ENCODE peak calls at places on chromosomes 16 and 17, in eight cellular contexts. D is right atrium auricular region, I is left ventricle myocardium inferior, L is heart right ventricle, M is OCI-LY7, G is mammary epithelial cell, F is retinal pigment epithelial cell, O is A549. Z is an unnamed sample.

GRCh38 chr16:67672739-67673662 is 6.4 kb downstream of the C16orf86 start:
- DNase-seq in M (peak), G (peak), F (no peak), L (peak), D (peak), O (peak), I (peak), Z (no peak)

GRCh38 chr17:61463068-61463980 is 11.1 kb downstream of the TBX4 start:
- DNase-seq in L (no peak), M (no peak), F (no peak), G (no peak), O (no peak), I (no peak), D (no peak), Z (no peak)

GRCh38 chr17:4858880-4859260 is 25.7 kb downstream of the MINK1 start:
- DNase-seq in M (no peak), D (no peak), G (peak), I (peak), F (no peak), O (no peak), L (peak), Z (no peak)

GRCh38 chr16:51151435-51151950 is 423 bp upstream of the SALL1 start:
- DNase-seq in G (no peak), I (no peak), F (no peak), D (no peak), L (peak), O (no peak), M (no peak), Z (no peak)

GRCh38 chr17:19720631-19721426 is 4.4 kb upstream of the SLC47A2 start:
- DNase-seq in I (no peak), G (no peak), D (no peak), F (no peak), O (no peak), M (no peak), L (no peak), Z (peak)

GRCh38 chr16:84358601-84359295 is 9.6 kb upstream of the ATP2C2 start:
- DNase-seq in L (no peak), I (no peak), F (no peak), M (no peak), G (no peak), O (no peak), D (no peak), Z (peak)

GRCh38 chr17:77383613-77384608 is 243.1 kb downstream of the SEC14L1 start:
- DNase-seq in L (peak), O (no peak), G (peak), D (no peak), I (peak), F (no peak), M (no peak), Z (no peak)

GRCh38 chr17:55545765-55546164 is 34.5 kb upstream of the SMIM36 start:
- DNase-seq in M (no peak), F (no peak), I (no peak), O (no peak), L (no peak), G (no peak), D (no peak), Z (no peak)

GRCh38 chr17:859461-860195 is 77.5 kb downstream of the MRM3 start:
- DNase-seq in D (no peak), G (no peak), L (no peak), F (no peak), M (no peak), O (no peak), I (peak), Z (no peak)

GRCh38 chr16:58026139-58026704 is 668 bp downstream of the MMP15 start:
- DNase-seq in I (peak), L (peak), G (peak), O (peak), M (no peak), D (no peak), F (no peak), Z (no peak)

DNA sequence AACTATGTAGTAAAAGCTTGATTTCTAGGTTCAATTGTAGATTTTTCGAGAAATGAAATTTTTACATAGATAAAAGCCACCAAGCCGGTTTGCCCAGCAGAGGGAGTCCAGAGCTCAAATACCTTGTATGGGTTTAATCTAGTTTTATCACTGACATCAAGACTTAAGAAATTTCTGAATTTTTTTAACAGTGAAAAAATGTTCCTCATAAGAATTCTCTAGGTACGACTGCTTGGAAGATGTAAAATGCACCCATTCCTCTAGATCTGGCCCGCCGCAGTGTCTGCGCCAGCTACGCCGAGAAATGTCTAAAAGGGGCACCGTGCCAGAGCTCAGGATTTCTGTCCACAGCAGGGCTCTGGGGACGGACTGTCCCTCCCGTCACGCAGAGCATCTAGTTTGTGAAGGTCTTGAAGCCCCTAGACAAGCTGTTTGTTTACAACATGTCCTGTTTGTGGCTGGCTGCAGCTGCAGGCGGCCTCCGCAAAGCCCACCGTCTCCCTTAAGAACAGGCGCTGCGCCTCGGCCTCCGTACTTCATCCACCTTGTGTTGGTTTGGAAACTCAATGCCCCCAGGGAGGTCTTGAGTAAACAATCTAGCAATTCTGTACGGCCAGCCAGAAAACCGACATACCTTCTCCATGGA is 24.8 kb downstream of the MAP1LC3B start:
- DNase-seq in F (no peak), D (no peak), M (peak), G (no peak), I (peak), L (no peak), O (peak), Z (no peak)
- H3K4me3 ChIP-seq in F (no peak), D (no peak), M (no peak), G (no peak), I (no peak), L (no peak), O (no peak), Z (no peak)

GRCh38 chr16:68892898-68893297 is 49.6 kb downstream of the TANGO6 start:
- DNase-seq in D (no peak), O (no peak), F (no peak), L (no peak), G (no peak), I (no peak), M (no peak), Z (no peak)

GRCh38 chr16:68898026-68898425 is 54.7 kb downstream of the TANGO6 start:
- DNase-seq in F (no peak), L (no peak), G (no peak), I (no peak), O (no peak), M (no peak), D (no peak), Z (no peak)

GRCh38 chr16:68892214-68892613 is 48.9 kb downstream of the TANGO6 start:
- DNase-seq in G (no peak), L (no peak), D (no peak), I (no peak), O (no peak), M (no peak), F (no peak), Z (no peak)

GRCh38 chr16:68893710-68894705 is 50.7 kb downstream of the TANGO6 start:
- DNase-seq in D (no peak), G (no peak), I (peak), F (no peak), L (peak), O (no peak), M (no peak), Z (no peak)

GRCh38 chr16:68894714-68895113 is 51.4 kb downstream of the TANGO6 start:
- DNase-seq in F (no peak), G (no peak), L (no peak), I (no peak), O (no peak), M (no peak), D (no peak), Z (no peak)
- TF ChIP-seq CTCF in F (no peak), G (no peak), L (no peak), I (no peak), O (no peak), M (no peak), D (no peak), Z (no peak)

GRCh38 chr16:55835578-55835977 is 2.7 kb upstream of the CES1 start:
- DNase-seq in M (no peak), F (no peak), I (peak), O (no peak), G (no peak), L (no peak), D (peak), Z (no peak)

GRCh38 chr16:55832788-55833583 is at the start of gene CES1:
- DNase-seq in F (no peak), M (no peak), L (peak), G (no peak), D (peak), O (no peak), I (peak), Z (no peak)

GRCh38 chr16:55834044-55834443 is 1.1 kb upstream of the CES1 start:
- DNase-seq in M (no peak), I (no peak), O (no peak), F (no peak), D (no peak), L (no peak), G (no peak), Z (no peak)

GRCh38 chr16:55830658-55831294 is 2.1 kb downstream of the CES1 start:
- DNase-seq in L (no peak), M (no peak), O (no peak), D (no peak), F (no peak), I (no peak), G (no peak), Z (no peak)

GRCh38 chr16:55832425-55832787 is 490 bp downstream of the CES1 start:
- DNase-seq in M (no peak), F (no peak), D (no peak), O (no peak), I (no peak), L (no peak), G (no peak), Z (no peak)
- H3K4me3 ChIP-seq in M (no peak), F (no peak), D (no peak), O (peak), I (peak), L (peak), G (no peak), Z (no peak)

DNA sequence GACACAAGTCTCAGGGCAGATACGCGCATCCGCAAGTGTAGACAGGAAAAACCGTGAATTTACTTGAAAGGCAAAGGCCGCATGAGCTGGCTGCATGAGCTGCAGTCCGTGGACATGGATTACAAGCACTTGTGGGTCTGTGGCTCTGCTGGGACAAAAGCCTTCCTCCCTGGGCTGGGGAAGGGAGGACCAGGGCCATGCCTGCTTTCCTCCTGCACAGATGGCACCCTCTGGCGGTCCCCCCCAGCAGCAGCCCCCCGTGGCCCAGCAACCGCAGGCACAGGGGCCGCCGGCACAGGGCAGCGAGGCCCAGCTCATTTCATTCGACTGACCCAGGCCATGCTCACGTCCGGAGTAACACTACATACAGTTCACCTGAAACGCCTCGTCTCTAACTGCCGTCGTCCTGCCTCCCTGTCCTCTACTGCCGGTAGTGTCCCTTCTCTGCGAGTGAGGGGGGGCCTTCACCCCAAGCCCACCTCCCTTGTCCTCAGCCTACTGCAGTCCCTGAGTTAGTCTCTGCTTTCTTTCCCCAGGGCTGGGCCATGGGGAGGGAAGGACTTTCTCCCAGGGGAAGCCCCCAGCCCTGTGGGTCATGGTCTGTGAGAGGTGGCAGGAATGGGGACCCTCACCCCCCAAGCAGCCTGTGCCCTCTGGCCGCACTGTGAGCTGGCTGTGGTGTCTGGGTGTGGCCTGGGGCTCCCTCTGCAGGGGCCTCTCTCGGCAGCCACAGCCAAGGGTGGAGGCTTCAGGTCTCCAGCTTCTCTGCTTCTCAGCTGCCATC is 1.7 kb upstream of the MRPL12 start:
- DNase-seq in D (no peak), L (no peak), F (no peak), I (no peak), O (no peak), G (no peak), M (peak), Z (no peak)
- TF ChIP-seq CTCF in D (no peak), L (no peak), F (no peak), I (no peak), O (no peak), G (no peak), M (peak), Z (peak)

DNA sequence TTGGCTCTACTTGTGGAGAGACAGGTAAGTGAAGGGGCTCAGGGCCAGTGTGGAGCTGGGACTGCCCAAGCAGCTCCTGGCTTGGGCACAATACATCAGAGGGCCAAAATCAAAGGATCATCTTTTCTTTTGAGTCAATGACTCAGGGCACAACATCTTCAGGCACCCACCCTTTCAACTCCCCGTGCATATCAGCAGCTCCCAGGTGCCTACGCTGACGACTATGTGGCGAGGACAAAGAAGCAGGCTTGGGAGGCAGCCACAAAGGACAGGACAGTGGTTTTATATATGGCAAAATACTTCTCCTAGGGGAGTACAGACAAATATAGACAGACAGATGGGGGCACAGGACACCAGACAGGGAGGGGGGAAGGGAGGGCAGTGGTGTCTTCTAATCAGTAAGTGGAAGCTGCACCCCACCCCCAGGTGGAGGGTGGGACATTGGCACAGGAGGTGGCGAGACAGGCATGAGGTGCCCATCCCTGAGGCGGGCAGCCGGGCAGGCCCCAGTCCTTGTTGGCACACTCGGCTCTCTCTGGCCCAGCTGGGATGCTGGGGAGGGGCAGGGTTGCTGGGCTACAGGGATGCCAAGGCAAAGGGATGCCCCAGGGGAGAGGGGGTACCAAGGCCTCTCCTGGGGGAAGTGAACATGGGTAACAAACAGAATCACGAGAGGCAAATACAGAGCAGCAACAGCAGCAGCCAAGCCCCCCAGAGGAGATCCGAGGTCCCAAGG is 7.7 kb upstream of the ARL5C start:
- DNase-seq in L (no peak), M (no peak), D (no peak), F (no peak), I (no peak), G (no peak), O (no peak), Z (no peak)
- H3K4me3 ChIP-seq in L (no peak), M (peak), D (no peak), F (no peak), I (no peak), G (no peak), O (no peak), Z (no peak)

GRCh38 chr17:57733085-57733484 is 12.0 kb downstream of the CCDC182 start:
- DNase-seq in D (no peak), L (no peak), I (no peak), F (no peak), G (no peak), O (no peak), M (no peak), Z (no peak)

GRCh38 chr17:57732062-57732461 is 13.0 kb downstream of the CCDC182 start:
- DNase-seq in O (no peak), L (no peak), F (no peak), I (no peak), D (no peak), G (no peak), M (no peak), Z (no peak)

GRCh38 chr17:57737450-57737849 is 7.6 kb downstream of the CCDC182 start:
- DNase-seq in D (no peak), M (no peak), L (no peak), G (no peak), F (no peak), O (no peak), I (no peak), Z (no peak)

GRCh38 chr17:57735230-57735629 is 9.9 kb downstream of the CCDC182 start:
- DNase-seq in M (peak), F (no peak), I (no peak), G (no peak), O (no peak), D (no peak), L (no peak), Z (no peak)

DNA sequence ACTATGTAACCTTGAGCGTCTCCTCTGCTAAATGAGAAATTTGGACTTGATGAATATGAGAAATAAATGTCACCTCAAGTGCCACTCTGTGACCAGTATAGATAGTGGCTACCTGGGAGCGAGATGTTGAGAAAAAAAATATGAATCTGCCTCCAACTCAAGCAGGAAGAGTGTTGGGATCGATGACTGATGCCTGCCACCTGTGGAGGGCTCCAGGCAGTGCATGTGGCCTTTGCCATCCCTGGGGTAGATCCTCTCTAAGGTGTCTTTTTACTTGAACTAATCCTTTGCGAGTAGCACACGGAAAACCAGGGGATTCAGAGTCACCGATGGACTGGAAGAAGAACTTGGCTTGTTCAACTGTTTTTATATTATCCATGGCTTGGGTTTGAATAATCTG is 9.4 kb downstream of the CCDC182 start:
- DNase-seq in M (peak), L (no peak), G (peak), F (no peak), I (no peak), O (peak), D (no peak), Z (no peak)
- TF ChIP-seq CTCF in M (peak), L (no peak), G (peak), F (peak), I (peak), O (peak), D (peak), Z (peak)

GRCh38 chr17:42075789-42076188 is 22.5 kb downstream of the ZNF385C start:
- DNase-seq in G (no peak), F (no peak), M (no peak), I (no peak), O (no peak), L (no peak), D (no peak), Z (no peak)

GRCh38 chr17:42076797-42077559 is 21.3 kb downstream of the ZNF385C start:
- DNase-seq in F (no peak), I (no peak), M (no peak), O (no peak), D (no peak), G (no peak), L (no peak), Z (no peak)

GRCh38 chr17:42068979-42069378 is 18.6 kb upstream of the C17orf113 start:
- DNase-seq in I (no peak), M (no peak), F (no peak), L (no peak), G (no peak), O (no peak), D (no peak), Z (no peak)

GRCh38 chr17:42071810-42072209 is 21.4 kb upstream of the C17orf113 start:
- DNase-seq in L (no peak), D (no peak), F (no peak), G (no peak), M (peak), I (no peak), O (no peak), Z (no peak)

GRCh38 chr17:42072323-42073187 is 22.2 kb upstream of the C17orf113 start:
- DNase-seq in I (no peak), O (peak), F (no peak), M (peak), G (no peak), L (no peak), D (no peak), Z (no peak)
- H3K4me3 ChIP-seq in I (peak), O (peak), F (peak), M (peak), G (peak), L (peak), D (peak), Z (peak)

DNA sequence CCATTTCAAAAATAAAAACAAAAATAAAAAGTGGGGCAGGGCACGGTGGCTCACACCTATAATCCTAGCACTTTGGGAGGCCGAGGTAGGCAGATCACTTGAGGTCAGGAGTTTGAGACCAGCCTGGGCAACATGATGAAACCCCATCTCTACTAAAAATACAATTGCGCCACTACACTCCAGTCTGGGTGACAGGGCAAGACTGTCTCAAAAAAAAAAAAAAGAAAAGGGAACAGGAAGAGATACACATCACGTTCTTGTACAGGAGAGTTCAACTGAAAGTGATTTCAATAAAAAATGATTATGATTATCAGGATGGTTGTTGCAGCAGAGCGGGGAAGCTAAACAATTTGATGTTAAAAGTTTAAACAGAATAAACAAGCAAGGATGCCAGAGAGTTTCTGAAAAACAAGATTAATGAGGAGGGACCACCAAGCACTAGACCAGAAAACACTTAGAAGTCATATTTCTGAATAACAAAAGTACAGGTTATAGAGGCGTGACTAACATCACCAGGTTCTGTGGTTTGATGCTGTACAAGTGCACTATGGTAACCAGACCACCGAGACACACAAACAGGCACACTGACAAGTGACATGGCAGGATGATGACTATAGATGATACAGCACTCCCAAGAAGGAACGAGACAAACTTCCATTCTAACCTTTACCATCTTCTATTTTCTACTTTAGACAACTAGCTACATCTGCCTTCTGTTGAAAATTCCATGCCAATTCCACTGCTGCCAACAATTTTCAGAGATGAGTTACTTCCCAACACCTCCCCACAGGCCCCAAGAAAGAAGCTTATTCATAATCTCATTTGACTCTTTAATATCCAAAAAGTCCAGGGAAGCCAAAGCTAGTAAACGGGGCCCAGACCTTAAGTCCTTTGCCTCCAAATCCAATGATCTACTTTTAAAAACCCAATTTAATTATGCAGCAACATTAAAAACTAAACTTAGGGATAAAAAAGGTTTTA is 11.8 kb downstream of the DNAJA2 start:
- DNase-seq in F (no peak), D (no peak), L (no peak), O (no peak), G (peak), I (no peak), M (no peak), Z (no peak)
- TF ChIP-seq CTCF in F (no peak), D (no peak), L (no peak), O (no peak), G (no peak), I (no peak), M (no peak), Z (no peak)

Z was measured in epithelial cell of proximal tubule.